ENCODE peak calls at places on chromosomes 2 and 18, in four cellular contexts. W is astrocyte, Y is mammary epithelial cell, G is coronary artery. X is an unnamed sample.

GRCh38 chr2:214808481-214808931 is 977 bp downstream of the BARD1 start:
- DNase-seq in G (no peak), Y (peak), W (no peak), X (peak)

GRCh38 chr18:13688191-13689136 is 37.9 kb downstream of the FAM210A start:
- DNase-seq in G (no peak), Y (no peak), W (no peak), X (no peak)

GRCh38 chr18:79283341-79283879 is 112.3 kb upstream of the NFATC1 start:
- DNase-seq in Y (no peak), W (no peak), G (no peak), X (no peak)

GRCh38 chr18:10768221-10768620 is 242.4 kb downstream of the NAPG start:
- DNase-seq in W (no peak), Y (no peak), G (no peak), X (no peak)

GRCh38 chr2:126863336-126864015 is 35.2 kb upstream of the TEX51 start:
- DNase-seq in W (no peak), Y (no peak), G (peak), X (no peak)

GRCh38 chr18:79317718-79318117 is 78.0 kb upstream of the NFATC1 start:
- DNase-seq in Y (no peak), W (no peak), G (no peak), X (no peak)

GRCh38 chr2:143909577-143909976 is 610.3 kb downstream of the ZEB2 start:
- DNase-seq in G (no peak), W (no peak), Y (no peak), X (no peak)

GRCh38 chr2:20957745-20958144 is 86.1 kb downstream of the APOB start:
- DNase-seq in G (no peak), Y (no peak), W (no peak), X (no peak)

GRCh38 chr2:155256803-155257202 is 558.3 kb downstream of the KCNJ3 start:
- DNase-seq in G (no peak), W (no peak), Y (no peak), X (no peak)

GRCh38 chr2:173770936-173771678 is 194.1 kb downstream of the SP3 start:
- DNase-seq in Y (no peak), W (no peak), G (no peak), X (no peak)

GRCh38 chr2:26235089-26235488 is 9.3 kb downstream of the HADHA start:
- DNase-seq in W (no peak), Y (no peak), G (no peak), X (no peak)

GRCh38 chr2:167602122-167602521 is 645.3 kb downstream of the STK39 start:
- DNase-seq in W (no peak), Y (no peak), G (no peak), X (no peak)

GRCh38 chr2:69567157-69567908 is 76.2 kb downstream of the AAK1 start:
- DNase-seq in Y (peak), W (peak), G (no peak), X (no peak)

GRCh38 chr2:183597841-183598240 is 473.6 kb downstream of the NUP35 start:
- DNase-seq in Y (peak), G (no peak), W (no peak), X (no peak)

GRCh38 chr2:172102159-172102857 is 392 bp downstream of the DLX2 start:
- DNase-seq in G (no peak), W (no peak), Y (peak), X (peak)
- H3K4me3 ChIP-seq in G (peak), W (peak), Y (peak), X (peak)

GRCh38 chr2:102355526-102356380 is at the start of gene IL18R1:
- DNase-seq in G (peak), W (peak), Y (peak), X (peak)

GRCh38 chr2:102357975-102358374 is 2.4 kb downstream of the IL18R1 start:
- DNase-seq in G (no peak), W (no peak), Y (no peak), X (no peak)

GRCh38 chr2:102358496-102358895 is 2.9 kb downstream of the IL18R1 start:
- DNase-seq in G (no peak), W (no peak), Y (no peak), X (no peak)

GRCh38 chr2:102356741-102357140 is 1.1 kb downstream of the IL18R1 start:
- DNase-seq in W (no peak), Y (no peak), G (no peak), X (no peak)

GRCh38 chr2:102356381-102356712 is 751 bp downstream of the IL18R1 start:
- DNase-seq in W (no peak), Y (no peak), G (no peak), X (no peak)
- H3K4me3 ChIP-seq in W (peak), Y (peak), G (peak), X (peak)

GRCh38 chr2:105396254-105397024 is 2.4 kb downstream of the FHL2 start:
- DNase-seq in Y (peak), G (no peak), W (peak), X (peak)

GRCh38 chr2:105398522-105399206 is at the start of gene FHL2:
- DNase-seq in Y (peak), W (peak), G (peak), X (peak)

GRCh38 chr2:105397025-105397722 is 1.7 kb downstream of the FHL2 start:
- DNase-seq in Y (no peak), G (no peak), W (no peak), X (peak)

GRCh38 chr2:105399207-105399861 is 483 bp upstream of the FHL2 start:
- DNase-seq in Y (no peak), G (no peak), W (no peak), X (no peak)

GRCh38 chr2:105397959-105398521 is 811 bp downstream of the FHL2 start:
- DNase-seq in W (no peak), Y (no peak), G (no peak), X (peak)
- H3K4me3 ChIP-seq in W (peak), Y (peak), G (peak), X (peak)

GRCh38 chr2:226030369-226031077 is 631.0 kb downstream of the NYAP2 start:
- DNase-seq in W (no peak), G (no peak), Y (no peak), X (no peak)
- H3K4me3 ChIP-seq in W (peak), G (peak), Y (peak), X (peak)

GRCh38 chr2:29689666-29690065 is 231.7 kb downstream of the ALK start:
- DNase-seq in G (no peak), W (no peak), Y (no peak), X (no peak)
- H3K4me3 ChIP-seq in G (no peak), W (no peak), Y (no peak), X (no peak)

X was measured in fibroblast of the aortic adventitia.